ENCODE peak calls at places on chromosomes 6 and 20, in four cellular contexts. One of them, this sample, is unnamed.

GRCh38 chr20:38211200-38212097 is 46.4 kb upstream of the TGM2 start:
- DNase-seq in K562: no peak
- DNase-seq in WTC11: no peak
- DNase-seq in HepG2: no peak
- DNase-seq in this sample: no peak

GRCh38 chr6:157469378-157469777 is 88.4 kb downstream of the ZDHHC14 start:
- DNase-seq in WTC11: no peak
- DNase-seq in HepG2: no peak
- DNase-seq in K562: no peak
- DNase-seq in this sample: no peak

GRCh38 chr6:145071836-145072235 is 663.5 kb downstream of the EPM2A start:
- DNase-seq in WTC11: no peak
- DNase-seq in K562: no peak
- DNase-seq in HepG2: no peak
- DNase-seq in this sample: no peak

GRCh38 chr6:102405860-102406259 is 1012.4 kb downstream of the GRIK2 start:
- DNase-seq in K562: no peak
- DNase-seq in WTC11: no peak
- DNase-seq in HepG2: no peak
- DNase-seq in this sample: no peak

GRCh38 chr6:104754788-104755409 is 104.8 kb downstream of the HACE1 start:
- DNase-seq in WTC11: no peak
- DNase-seq in K562: no peak
- DNase-seq in HepG2: no peak
- DNase-seq in this sample: no peak

GRCh38 chr20:38134427-38135281 is 30.4 kb downstream of the TGM2 start:
- DNase-seq in HepG2: peak; percentile 91
- DNase-seq in WTC11: peak; percentile 6
- DNase-seq in K562: peak; percentile 59
- DNase-seq in this sample: no peak

GRCh38 chr20:44576297-44576696 is 6.1 kb upstream of the PKIG start:
- DNase-seq in K562: peak; percentile 59
- DNase-seq in HepG2: peak; percentile 21
- DNase-seq in WTC11: no peak
- DNase-seq in this sample: peak; percentile 51

GRCh38 chr6:45212976-45213375 is 115.2 kb upstream of the RUNX2 start:
- DNase-seq in K562: no peak
- DNase-seq in WTC11: no peak
- DNase-seq in HepG2: no peak
- DNase-seq in this sample: no peak

GRCh38 chr6:33671381-33672072 is 40.0 kb downstream of the UQCC2 start:
- DNase-seq in WTC11: no peak
- DNase-seq in K562: no peak
- DNase-seq in HepG2: no peak
- DNase-seq in this sample: no peak

GRCh38 chr6:50819527-50819905 is 845 bp downstream of the TFAP2B start:
- DNase-seq in HepG2: no peak
- DNase-seq in K562: no peak
- DNase-seq in WTC11: peak; percentile 60
- DNase-seq in this sample: no peak

GRCh38 chr6:136656121-136656520 is 105.9 kb upstream of the MAP7 start:
- DNase-seq in HepG2: no peak
- DNase-seq in WTC11: no peak
- DNase-seq in K562: no peak
- DNase-seq in this sample: no peak

GRCh38 chr6:36114798-36115408 is 15.4 kb upstream of the MAPK13 start:
- DNase-seq in HepG2: no peak
- DNase-seq in WTC11: no peak
- DNase-seq in K562: no peak
- DNase-seq in this sample: no peak

GRCh38 chr6:11007715-11008608 is 36.1 kb downstream of the ELOVL2 start:
- DNase-seq in WTC11: peak; percentile 30
- DNase-seq in HepG2: peak; percentile 71
- DNase-seq in K562: no peak
- DNase-seq in this sample: peak; percentile 19

GRCh38 chr20:32624687-32625345 is 39.7 kb upstream of the NOL4L start:
- DNase-seq in HepG2: no peak
- DNase-seq in WTC11: no peak
- DNase-seq in K562: no peak
- DNase-seq in this sample: no peak

GRCh38 chr6:163342571-163343539 is 71.7 kb upstream of the QKI start:
- DNase-seq in WTC11: no peak
- DNase-seq in K562: no peak
- DNase-seq in HepG2: no peak
- DNase-seq in this sample: no peak

GRCh38 chr6:158008894-158009891 is 27.5 kb downstream of the SYNJ2 start:
- DNase-seq in WTC11: no peak
- DNase-seq in HepG2: no peak
- DNase-seq in K562: no peak
- DNase-seq in this sample: no peak

GRCh38 chr6:149190228-149190831 is 127.2 kb upstream of the TAB2 start:
- DNase-seq in WTC11: peak; percentile 80
- DNase-seq in K562: no peak
- DNase-seq in HepG2: peak; percentile 48
- DNase-seq in this sample: no peak

GRCh38 chr6:105608711-105609374 is 206.0 kb upstream of the PREP start:
- DNase-seq in HepG2: peak; percentile 5
- DNase-seq in WTC11: no peak
- DNase-seq in K562: no peak
- DNase-seq in this sample: peak; percentile 80

GRCh38 chr6:6610031-6610591 is 21.6 kb downstream of the LY86 start:
- DNase-seq in WTC11: no peak
- DNase-seq in K562: no peak
- DNase-seq in HepG2: no peak
- DNase-seq in this sample: no peak

GRCh38 chr6:67935976-67936477 is 699.1 kb upstream of the ADGRB3 start:
- DNase-seq in HepG2: no peak
- DNase-seq in K562: no peak
- DNase-seq in WTC11: no peak
- DNase-seq in this sample: no peak

GRCh38 chr6:42405025-42405424 is 46.7 kb downstream of the TRERF1 start:
- DNase-seq in K562: no peak
- DNase-seq in WTC11: no peak
- DNase-seq in HepG2: no peak
- DNase-seq in this sample: no peak

GRCh38 chr20:57560554-57561355 is at the start of gene PCK1:
- DNase-seq in WTC11: no peak
- DNase-seq in K562: peak; percentile 72
- DNase-seq in HepG2: peak; percentile 89
- DNase-seq in this sample: peak; percentile 40

GRCh38 chr20:44650777-44651493 is 564 bp downstream of the ADA start:
- DNase-seq in WTC11: no peak
- DNase-seq in K562: no peak
- DNase-seq in HepG2: no peak
- DNase-seq in this sample: no peak

GRCh38 chr6:100460650-100461204 is 4.0 kb downstream of the SIM1 start:
- DNase-seq in K562: peak; percentile 29
- DNase-seq in HepG2: no peak
- DNase-seq in WTC11: peak; percentile 59
- DNase-seq in this sample: peak; percentile 37

GRCh38 chr6:28311139-28311823 is 24.7 kb downstream of the ZSCAN31 start:
- DNase-seq in K562: no peak
- DNase-seq in WTC11: no peak
- DNase-seq in HepG2: no peak
- DNase-seq in this sample: no peak

GRCh38 chr6:170500955-170501590 is 52.0 kb downstream of the PSMB1 start:
- DNase-seq in HepG2: no peak
- DNase-seq in K562: no peak
- DNase-seq in WTC11: no peak
- DNase-seq in this sample: no peak

GRCh38 chr6:170510631-170511030 is 42.5 kb downstream of the PSMB1 start:
- DNase-seq in K562: no peak
- DNase-seq in HepG2: no peak
- DNase-seq in WTC11: no peak
- DNase-seq in this sample: no peak

GRCh38 chr6:170506446-170506845 is 46.7 kb downstream of the PSMB1 start:
- DNase-seq in K562: no peak
- DNase-seq in HepG2: no peak
- DNase-seq in WTC11: no peak
- DNase-seq in this sample: no peak

GRCh38 chr6:170503414-170503761 is 49.7 kb downstream of the PSMB1 start:
- DNase-seq in HepG2: no peak
- DNase-seq in WTC11: no peak
- DNase-seq in K562: no peak
- DNase-seq in this sample: no peak

DNA sequence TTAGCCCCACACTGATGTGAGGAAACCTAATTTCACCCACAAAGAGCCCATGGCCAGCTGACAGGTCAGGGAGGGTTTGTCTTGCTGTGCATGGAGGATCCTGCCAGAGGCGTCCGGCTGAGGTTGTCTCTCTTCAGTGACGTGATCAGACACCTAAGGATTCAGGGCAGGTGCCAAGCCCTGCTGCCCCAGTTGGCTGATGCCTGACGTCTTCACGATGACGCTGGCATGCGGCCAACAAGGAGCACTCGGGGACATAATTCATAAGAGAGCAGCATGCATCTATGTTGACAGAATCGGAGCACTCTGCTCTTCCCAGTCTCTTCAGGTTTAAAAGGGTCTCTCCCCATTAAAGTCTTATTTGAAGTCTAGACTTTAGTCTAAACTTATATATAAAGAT is 47.8 kb downstream of the PSMB1 start:
- DNase-seq in WTC11: no peak
- DNase-seq in K562: no peak
- DNase-seq in HepG2: no peak
- DNase-seq in this sample: no peak
- TF ChIP-seq NR3C1 in WTC11: no peak
- TF ChIP-seq NR3C1 in K562: no peak
- TF ChIP-seq NR3C1 in HepG2: no peak
- TF ChIP-seq NR3C1 in this sample: no peak

GRCh38 chr6:90083891-90084290 is 189.6 kb downstream of the GJA10 start:
- DNase-seq in WTC11: no peak
- DNase-seq in K562: peak; percentile 40
- DNase-seq in HepG2: no peak
- DNase-seq in this sample: no peak
- TF ChIP-seq NR3C1 in WTC11: no peak
- TF ChIP-seq NR3C1 in K562: no peak
- TF ChIP-seq NR3C1 in HepG2: no peak
- TF ChIP-seq NR3C1 in this sample: no peak

GRCh38 chr20:36120991-36121390 is 33.5 kb upstream of the EPB41L1 start:
- DNase-seq in HepG2: no peak
- DNase-seq in K562: no peak
- DNase-seq in WTC11: no peak
- DNase-seq in this sample: no peak
- TF ChIP-seq NR3C1 in HepG2: no peak
- TF ChIP-seq NR3C1 in K562: no peak
- TF ChIP-seq NR3C1 in WTC11: no peak
- TF ChIP-seq NR3C1 in this sample: no peak

DNA sequence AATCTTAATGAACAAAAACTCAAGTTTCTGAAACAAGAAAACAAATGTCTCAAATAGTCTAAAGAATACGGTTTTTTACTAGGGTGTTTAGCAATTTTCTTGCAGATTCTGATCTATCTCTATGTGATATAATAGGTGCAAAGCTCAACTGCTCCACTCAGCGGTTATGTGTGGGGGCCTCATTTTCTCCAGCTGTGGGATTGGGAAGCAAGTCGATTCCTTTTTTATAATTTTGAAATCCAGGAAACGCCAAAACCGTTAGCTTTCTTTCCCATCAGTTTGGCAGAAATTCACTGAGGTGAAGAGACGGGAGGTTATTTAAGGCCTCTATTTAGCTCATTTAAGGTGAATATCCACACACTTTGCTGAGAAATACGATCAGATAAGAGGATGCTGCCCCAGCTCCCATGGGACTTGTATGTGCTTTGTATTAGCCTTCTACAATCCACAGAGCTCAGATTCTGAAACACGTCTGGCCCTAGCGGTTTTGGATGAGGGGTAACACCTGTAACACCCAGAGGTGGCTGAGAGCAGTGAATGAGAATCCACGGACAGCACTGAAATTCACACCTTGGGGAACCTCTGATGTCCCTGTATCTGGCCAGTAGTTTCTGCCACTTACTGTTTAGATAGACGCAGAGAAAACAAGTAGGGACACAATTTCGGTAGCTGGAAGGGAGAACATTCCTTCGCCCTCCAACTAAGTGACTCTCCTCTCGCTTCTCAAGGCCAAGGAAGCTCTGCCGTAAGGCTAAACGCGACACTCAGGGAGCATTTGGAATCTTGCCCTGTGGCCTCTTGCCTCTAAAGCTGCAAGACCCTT is 6.6 kb upstream of the BCAS4 start:
- DNase-seq in K562: peak; percentile 21
- DNase-seq in HepG2: peak; percentile 83
- DNase-seq in WTC11: no peak
- DNase-seq in this sample: peak; percentile 90
- TF ChIP-seq NR3C1 in K562: no peak
- TF ChIP-seq NR3C1 in HepG2: no peak
- TF ChIP-seq NR3C1 in WTC11: no peak
- TF ChIP-seq NR3C1 in this sample: no peak

DNA sequence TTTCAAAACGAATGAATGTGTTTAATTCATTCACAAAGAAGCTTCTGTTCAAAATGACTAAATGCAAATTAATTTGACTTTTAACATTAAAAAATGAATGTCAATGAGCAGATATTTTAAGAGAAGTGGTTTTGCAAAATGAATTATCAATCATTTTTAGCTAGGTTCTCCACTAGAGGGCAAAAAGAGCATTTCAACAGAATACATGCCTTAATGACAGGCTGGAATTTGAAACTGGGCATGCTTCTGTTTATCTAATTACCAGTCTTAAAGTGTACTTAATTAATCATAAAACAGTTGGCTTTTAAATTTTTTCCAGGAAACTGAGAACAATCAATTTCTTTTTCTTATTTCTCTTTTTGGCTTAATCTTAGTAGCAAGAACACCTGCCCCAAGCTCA is 63.8 kb upstream of the TINAG start:
- DNase-seq in HepG2: peak; percentile 18
- DNase-seq in WTC11: no peak
- DNase-seq in K562: no peak
- DNase-seq in this sample: peak; percentile 3
- TF ChIP-seq NR3C1 in HepG2: no peak
- TF ChIP-seq NR3C1 in WTC11: no peak
- TF ChIP-seq NR3C1 in K562: no peak
- TF ChIP-seq NR3C1 in this sample: no peak

GRCh38 chr6:154766993-154767392 is 33.8 kb downstream of the SCAF8 start:
- DNase-seq in HepG2: no peak
- DNase-seq in K562: no peak
- DNase-seq in WTC11: no peak
- DNase-seq in this sample: no peak
- TF ChIP-seq NR3C1 in HepG2: no peak
- TF ChIP-seq NR3C1 in K562: no peak
- TF ChIP-seq NR3C1 in WTC11: no peak
- TF ChIP-seq NR3C1 in this sample: no peak

This sample was measured in A549.